ENCODE peak calls at places on chromosomes 5 and 9, in five cellular contexts. B is adrenal gland, X is K562, V is A549, W is suprapubic skin. Q is an unnamed sample.

GRCh38 chr5:122999947-123000563 is 36.5 kb downstream of the PPIC start:
- DNase-seq in B (no peak), W (no peak), V (peak; percentile 39), X (peak; percentile 73), Q (no peak)

GRCh38 chr5:36418172-36418979 is 116.7 kb upstream of the RANBP3L start:
- DNase-seq in B (no peak), X (no peak), W (no peak), V (no peak), Q (no peak)

GRCh38 chr5:78731884-78732283 is 83.3 kb upstream of the LHFPL2 start:
- DNase-seq in B (no peak), X (no peak), V (no peak), W (no peak), Q (no peak)

GRCh38 chr9:100505564-100506159 is 32.7 kb downstream of the TMEFF1 start:
- DNase-seq in V (peak; percentile 50), W (no peak), X (peak; percentile 49), B (peak; percentile 62), Q (no peak)

GRCh38 chr5:119315516-119315949 is 40.3 kb upstream of the TNFAIP8 start:
- DNase-seq in X (peak; percentile 63), V (peak; percentile 67), W (no peak), B (no peak), Q (no peak)

GRCh38 chr5:42583322-42583721 is 160.1 kb downstream of the GHR start:
- DNase-seq in V (peak; percentile 50), W (no peak), X (peak; percentile 69), B (peak; percentile 47), Q (no peak)

GRCh38 chr5:98187945-98188344 is 585.5 kb upstream of the RGMB start:
- DNase-seq in X (no peak), B (no peak), V (no peak), W (no peak), Q (no peak)

GRCh38 chr5:113153512-113154097 is 177.0 kb downstream of the DCP2 start:
- DNase-seq in W (no peak), X (no peak), V (no peak), B (no peak), Q (no peak)

GRCh38 chr5:65803699-65804426 is 81.9 kb downstream of the NLN start:
- DNase-seq in X (no peak), B (no peak), W (no peak), V (no peak), Q (no peak)

GRCh38 chr5:41863871-41864486 is 6.2 kb downstream of the OXCT1 start:
- DNase-seq in X (no peak), V (no peak), B (no peak), W (no peak), Q (no peak)

GRCh38 chr5:136780518-136780917 is 415.2 kb upstream of the TRPC7 start:
- DNase-seq in W (no peak), B (no peak), X (no peak), V (no peak), Q (no peak)

DNA sequence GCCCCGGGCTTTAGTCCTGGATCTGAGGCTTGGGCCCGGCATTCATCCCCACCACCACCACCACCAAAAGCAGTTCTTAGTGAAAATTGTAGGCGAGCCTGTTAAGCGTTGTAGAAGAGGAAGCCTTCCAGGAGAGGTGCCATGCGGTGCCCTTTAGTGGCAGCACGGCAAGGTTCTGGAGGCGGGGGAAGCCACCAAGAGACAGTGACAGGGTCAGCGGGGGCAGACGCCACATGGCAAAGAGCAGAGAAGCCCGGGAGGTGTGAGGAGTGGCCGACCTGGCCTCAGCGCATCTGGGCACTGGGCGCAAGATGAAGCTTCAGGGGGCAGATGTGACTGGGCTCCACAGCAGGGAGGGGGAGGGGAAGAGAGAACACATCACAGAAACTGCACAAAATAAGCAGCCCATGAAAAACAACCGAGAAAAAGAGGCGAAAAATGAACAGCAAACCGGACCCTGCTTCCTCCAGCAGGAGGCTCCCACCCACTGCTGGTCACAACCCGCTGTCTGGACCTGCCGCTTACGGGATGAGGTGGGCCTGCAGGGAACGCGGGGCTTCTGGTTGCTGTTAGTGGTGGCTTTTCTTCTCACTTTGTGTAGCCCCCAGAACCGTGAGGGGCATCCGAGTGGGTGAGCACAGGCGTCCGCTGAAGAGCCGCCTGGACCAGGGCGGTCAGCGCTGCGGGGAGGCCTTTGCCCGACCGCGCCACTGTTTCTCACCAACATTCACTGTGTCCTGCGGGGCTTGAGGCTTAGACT is 4.3 kb downstream of the LRRC14B start:
- DNase-seq in V (no peak), B (no peak), X (peak; percentile 54), W (peak; percentile 74), Q (no peak)
- TF ChIP-seq CTCF in V (no peak), B (no peak), X (peak; percentile 74), W (no peak), Q (no peak)

GRCh38 chr9:123109540-123110279 is 76.2 kb downstream of the GPR21 start:
- DNase-seq in V (no peak), W (no peak), B (no peak), X (no peak), Q (no peak)

GRCh38 chr9:123104807-123105206 is 71.3 kb downstream of the GPR21 start:
- DNase-seq in W (no peak), V (no peak), B (no peak), X (no peak), Q (no peak)

GRCh38 chr9:123108976-123109375 is 75.5 kb downstream of the GPR21 start:
- DNase-seq in B (no peak), X (no peak), W (no peak), V (no peak), Q (no peak)

GRCh38 chr9:123105490-123105889 is 72.0 kb downstream of the GPR21 start:
- DNase-seq in V (no peak), X (no peak), B (no peak), W (no peak), Q (no peak)

DNA sequence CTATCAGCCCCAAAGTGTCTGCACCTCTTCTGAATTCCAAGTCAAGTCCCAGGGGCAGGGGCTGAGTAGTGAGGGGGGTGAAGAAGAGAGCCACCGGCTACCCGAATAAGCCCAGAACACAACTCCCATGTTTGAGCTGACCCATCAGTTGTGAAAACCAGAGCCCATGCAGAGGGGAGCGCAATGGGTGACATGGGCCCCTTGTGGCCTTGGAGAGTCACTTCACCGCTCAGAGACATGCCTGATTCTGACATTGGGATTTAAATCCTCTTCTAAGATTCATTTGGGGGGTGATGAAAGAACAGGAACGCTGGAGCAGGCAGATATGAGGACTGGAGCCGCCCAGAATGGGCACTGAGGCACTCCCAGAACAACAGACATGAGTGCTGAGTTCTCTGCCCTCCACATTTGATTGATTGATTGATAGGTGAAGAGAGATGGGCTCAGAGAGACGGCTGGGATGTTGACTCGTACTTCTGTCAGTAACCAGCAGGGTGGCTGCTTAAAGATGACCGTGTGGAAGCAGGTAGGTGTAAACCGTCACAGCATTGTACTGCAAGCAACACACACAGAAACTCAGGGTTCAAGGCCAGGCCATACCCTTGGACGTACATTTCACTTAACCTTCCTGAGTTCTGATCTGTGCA is 74.3 kb downstream of the GPR21 start:
- DNase-seq in B (no peak), V (no peak), W (no peak), X (peak; percentile 35), Q (no peak)
- TF ChIP-seq POLR2A in B (no peak), V (no peak), W (no peak), X (no peak), Q (no peak)

DNA sequence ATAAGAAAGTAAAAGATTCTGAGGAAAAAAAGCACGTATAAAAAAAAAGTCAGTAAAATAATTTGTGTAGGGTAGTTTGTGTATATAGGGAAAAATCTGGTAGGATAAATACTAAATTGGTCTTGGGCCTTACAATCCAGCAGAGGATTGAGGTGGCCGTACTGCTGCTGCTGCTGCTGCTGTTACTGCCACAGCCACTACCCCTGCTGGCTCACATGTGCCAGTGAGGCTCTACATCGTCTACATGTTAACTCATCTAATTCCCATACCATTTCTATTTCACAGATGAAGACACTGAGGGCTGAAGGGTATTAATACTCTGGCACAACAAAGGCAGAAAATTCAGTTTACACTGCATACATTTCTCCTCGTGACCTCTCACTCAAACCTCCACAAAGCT is 928.5 kb downstream of the TLE4 start:
- DNase-seq in V (no peak), X (no peak), B (no peak), W (no peak), Q (no peak)
- TF ChIP-seq CTCF in V (no peak), X (no peak), B (no peak), W (no peak), Q (no peak)

GRCh38 chr5:95823241-95823737 is 763 bp upstream of the GLRX start:
- DNase-seq in B (no peak), X (no peak), W (peak; percentile 38), V (no peak), Q (no peak)

GRCh38 chr5:95824747-95825146 is 2.2 kb upstream of the GLRX start:
- DNase-seq in X (no peak), V (no peak), W (peak; percentile 26), B (no peak), Q (no peak)

GRCh38 chr5:95822038-95822407 is 503 bp downstream of the GLRX start:
- DNase-seq in V (peak; percentile 57), W (no peak), X (peak; percentile 64), B (peak; percentile 58), Q (no peak)

GRCh38 chr5:95822408-95823240 is at the start of gene GLRX:
- DNase-seq in W (peak; percentile 90), V (peak; percentile 88), X (no peak), B (peak; percentile 73), Q (no peak)

DNA sequence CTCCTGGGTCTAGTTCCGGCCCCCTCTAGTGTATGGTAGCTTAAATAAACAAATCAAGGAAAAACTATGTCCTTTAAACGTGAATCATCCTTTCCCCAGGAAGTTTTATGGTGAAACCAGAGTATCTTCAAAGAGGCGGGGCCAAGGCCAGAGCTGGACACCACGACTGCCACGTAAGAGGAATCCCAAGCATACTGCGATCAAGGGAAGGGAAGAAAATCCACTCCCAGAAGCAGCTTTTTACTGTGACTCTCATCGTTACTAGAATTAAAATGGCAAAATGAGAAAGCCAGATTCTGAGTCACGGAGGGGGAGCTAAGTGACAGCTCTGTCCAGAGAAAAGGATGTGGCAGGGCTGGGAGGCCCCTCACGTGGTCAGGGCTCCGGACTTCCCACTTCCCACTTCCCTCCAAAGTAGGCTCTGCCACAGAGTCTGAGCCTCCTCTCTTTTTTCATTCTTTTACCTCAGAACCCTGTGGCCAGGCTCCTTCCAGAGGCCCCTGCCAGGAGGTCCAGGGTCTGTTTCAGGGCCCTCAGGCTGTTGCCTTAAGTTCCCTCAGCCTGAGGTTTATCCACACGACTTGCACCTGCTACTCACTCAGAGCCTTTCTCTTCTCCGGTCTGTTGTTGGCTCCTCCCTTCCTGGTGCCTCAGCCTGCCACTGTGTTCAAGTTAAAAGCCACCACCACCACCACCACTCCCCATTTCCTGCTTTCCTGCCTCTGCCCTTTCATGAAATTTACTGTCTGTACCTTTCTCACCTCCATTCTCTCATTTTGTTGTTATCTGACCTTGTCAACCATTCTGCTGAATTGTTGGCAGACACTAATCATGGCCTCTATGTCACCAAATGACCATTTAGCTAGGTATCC is 1.4 kb upstream of the GLRX start:
- DNase-seq in W (peak; percentile 87), B (peak; percentile 77), V (peak; percentile 90), X (peak; percentile 45), Q (no peak)
- TF ChIP-seq POLR2A in W (peak; percentile 26), B (peak; percentile 72), V (no peak), X (no peak), Q (no peak)

DNA sequence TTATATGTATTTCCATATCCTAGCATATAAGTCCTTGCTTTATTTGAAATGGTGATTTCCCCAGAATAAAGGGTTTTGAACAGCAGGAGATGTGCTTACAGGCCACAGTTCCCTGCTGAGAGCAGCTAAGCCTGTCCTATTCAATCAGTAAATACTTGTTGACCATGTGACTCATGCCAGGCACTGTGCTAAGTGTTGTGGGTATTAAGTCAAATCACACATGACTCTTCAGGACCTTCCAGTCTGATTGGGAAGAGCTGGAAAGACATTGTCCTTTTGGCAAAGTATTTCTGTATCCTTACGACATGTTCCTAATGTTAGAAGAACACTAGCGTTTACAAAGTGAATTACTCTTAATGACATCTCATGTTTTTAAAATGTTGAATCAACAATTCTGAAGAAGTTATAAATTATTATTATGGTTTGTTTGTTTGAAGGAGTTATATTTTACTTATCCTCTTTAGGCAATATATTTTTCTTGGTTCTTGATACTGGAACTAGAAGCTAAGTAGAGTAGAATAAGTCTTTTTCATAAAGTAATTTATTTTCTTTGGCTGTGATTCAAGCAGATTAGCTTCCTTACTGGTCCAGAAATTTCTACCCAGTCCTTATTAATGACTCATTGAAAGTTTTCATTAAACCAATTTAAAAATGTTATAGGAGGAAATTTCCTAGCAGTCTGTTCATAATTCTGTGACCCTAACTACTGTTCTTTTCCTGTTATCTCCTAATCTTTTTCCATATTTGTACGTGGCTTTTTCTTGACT is 82.1 kb downstream of the GAPVD1 start:
- DNase-seq in B (no peak), X (no peak), V (no peak), W (no peak), Q (no peak)
- TF ChIP-seq CTCF in B (no peak), X (no peak), V (no peak), W (no peak), Q (no peak)